ENCODE peak calls at places on chromosomes 16 and 17, in nine cellular contexts. C, H, V, Q, B, X, M, Y and P are unnamed samples. For H3K9me3, the result is how much of the 10 kb centered on the place peaks cover.

GRCh38 chr16:81035975-81036750 is 521 bp downstream of the ATMIN start:
- DNase-seq in Q (peak), C (peak), Y (peak), V (no peak), B (peak), M (peak), H (peak), X (peak), P (peak)

GRCh38 chr16:11632455-11632921 is 35.8 kb upstream of the SNN start:
- DNase-seq in C (no peak), Y (peak), X (peak), B (peak), M (peak), Q (peak), H (peak), V (peak), P (no peak)

GRCh38 chr16:66741131-66741900 is 10.1 kb downstream of the DYNC1LI2 start:
- DNase-seq in V (peak), X (peak), C (peak), H (peak), Y (peak), Q (peak), M (peak), B (peak), P (no peak)

GRCh38 chr17:76237859-76238313 is 2.4 kb downstream of the RNF157 start:
- DNase-seq in Y (no peak), X (no peak), Q (peak), C (no peak), M (no peak), H (no peak), B (no peak), V (no peak), P (no peak)

GRCh38 chr16:833411-833810 is 32.9 kb upstream of the GNG13 start:
- DNase-seq in M (no peak), B (no peak), H (no peak), Y (no peak), C (no peak), Q (no peak), V (no peak), X (no peak), P (no peak)

GRCh38 chr16:84579936-84580335 is 37.9 kb downstream of the COTL1 start:
- DNase-seq in M (no peak), Y (no peak), X (no peak), C (no peak), B (no peak), V (no peak), H (no peak), Q (no peak), P (no peak)

GRCh38 chr17:41267711-41268110 is 2.5 kb downstream of the KRTAP9-6 start:
- DNase-seq in Q (no peak), V (no peak), H (no peak), X (no peak), B (no peak), Y (no peak), C (no peak), M (no peak), P (no peak)

GRCh38 chr17:8073627-8074485 is 13.7 kb downstream of the ALOX12B start:
- DNase-seq in B (peak), Q (peak), M (peak), V (no peak), Y (peak), H (peak), X (peak), C (peak), P (peak)

GRCh38 chr17:17362531-17362930 is 59.4 kb downstream of the NT5M start:
- DNase-seq in H (peak), V (no peak), C (peak), B (no peak), Y (no peak), M (no peak), X (no peak), Q (no peak), P (no peak)

GRCh38 chr17:22251493-22251892 is 559.2 kb downstream of the KCNJ18 start:
- DNase-seq in C (no peak), B (no peak), Q (no peak), Y (no peak), M (no peak), X (no peak), V (no peak), H (no peak), P (no peak)

DNA sequence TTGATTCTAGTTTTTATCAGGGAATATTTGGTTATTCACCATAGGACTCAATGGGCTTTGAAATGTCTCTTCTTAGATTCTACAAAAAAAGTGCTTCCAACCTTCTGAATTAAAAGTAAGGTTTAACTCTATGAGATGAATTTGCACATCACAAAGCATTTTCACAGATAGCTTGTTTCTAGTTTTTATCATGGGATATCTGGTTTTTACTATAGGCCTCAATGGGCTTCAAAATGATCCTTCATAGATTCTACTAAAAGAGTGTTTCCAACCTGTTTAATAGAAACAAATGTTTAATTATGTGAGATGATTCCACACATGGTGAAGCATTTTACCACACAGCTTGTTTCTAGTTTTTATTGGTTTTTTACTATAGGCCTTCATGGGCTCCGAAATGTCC is 560.7 kb downstream of the KCNJ18 start:
- DNase-seq in B (no peak), V (no peak), H (no peak), Y (no peak), X (no peak), C (no peak), M (no peak), Q (no peak), P (no peak)
- H3K9me3 ChIP-seq in B (under half), V (under half), H (under half), Y (under half), X (under half), C (half or more), M (under half), Q (under half), P (under half)

DNA sequence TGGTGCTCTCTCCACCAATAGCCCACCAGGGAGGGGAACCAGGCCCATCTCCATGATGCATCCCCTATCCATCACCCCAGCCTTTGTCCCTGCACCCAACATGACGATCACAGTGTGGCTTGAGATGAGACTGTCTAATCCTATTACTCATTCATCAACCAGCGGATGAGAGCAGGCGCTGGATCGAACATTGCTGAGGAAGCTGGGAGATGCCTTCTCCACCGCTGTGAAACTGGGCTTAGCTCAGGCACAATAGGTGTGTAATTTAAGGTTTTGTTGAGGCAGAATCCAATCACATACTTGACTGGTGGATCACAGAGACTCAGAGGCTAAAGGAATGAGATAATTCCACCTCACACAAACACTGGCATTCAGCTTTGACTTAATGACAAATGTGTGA is 64.6 kb upstream of the IRX3 start:
- DNase-seq in Y (no peak), C (no peak), H (no peak), Q (no peak), B (no peak), M (no peak), X (no peak), V (no peak), P (no peak)
- H3K9me3 ChIP-seq in Y (under half), C (under half), H (under half), Q (under half), B (under half), M (under half), X (under half), V (under half), P (under half)

GRCh38 chr16:35447010-35447558 is 1987.7 kb downstream of the TP53TG3F start:
- DNase-seq in B (no peak), Q (no peak), X (no peak), V (no peak), M (no peak), Y (no peak), H (no peak), C (no peak), P (no peak)
- H3K9me3 ChIP-seq in B (under half), Q (under half), X (under half), V (half or more), M (under half), Y (under half), H (under half), C (half or more), P (under half)

GRCh38 chr17:74757502-74757901 is 9.1 kb downstream of the NHERF1 start:
- DNase-seq in B (no peak), Q (no peak), C (peak), H (no peak), M (no peak), Y (no peak), V (no peak), X (peak), P (no peak)
- H3K9me3 ChIP-seq in B (under half), Q (under half), C (under half), H (under half), M (under half), Y (under half), V (under half), X (under half), P (under half)

DNA sequence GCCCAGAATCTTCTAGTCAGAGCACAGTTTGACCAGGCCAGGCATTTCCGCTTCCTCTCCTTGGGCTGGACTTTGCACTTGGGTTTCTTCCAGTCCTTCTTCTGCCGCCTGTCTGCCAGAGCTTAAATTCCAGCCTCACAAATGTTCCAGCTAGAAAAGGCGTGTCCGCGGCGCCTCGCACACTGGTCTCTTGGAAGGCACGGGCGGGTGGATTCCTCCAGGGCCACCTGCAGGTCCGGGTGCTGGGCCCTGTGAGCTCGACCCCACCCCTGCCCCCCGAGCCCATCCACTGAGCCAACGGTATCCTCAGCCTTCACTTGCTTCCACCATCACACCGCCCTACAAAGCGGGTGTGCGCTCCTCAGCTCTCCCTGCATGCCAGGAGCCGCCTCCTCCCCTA is 2026.5 kb downstream of the TP53TG3F start:
- DNase-seq in M (no peak), X (no peak), C (no peak), V (no peak), Y (no peak), H (no peak), Q (no peak), B (no peak), P (no peak)
- H3K9me3 ChIP-seq in M (under half), X (under half), C (under half), V (under half), Y (under half), H (under half), Q (under half), B (under half), P (under half)

DNA sequence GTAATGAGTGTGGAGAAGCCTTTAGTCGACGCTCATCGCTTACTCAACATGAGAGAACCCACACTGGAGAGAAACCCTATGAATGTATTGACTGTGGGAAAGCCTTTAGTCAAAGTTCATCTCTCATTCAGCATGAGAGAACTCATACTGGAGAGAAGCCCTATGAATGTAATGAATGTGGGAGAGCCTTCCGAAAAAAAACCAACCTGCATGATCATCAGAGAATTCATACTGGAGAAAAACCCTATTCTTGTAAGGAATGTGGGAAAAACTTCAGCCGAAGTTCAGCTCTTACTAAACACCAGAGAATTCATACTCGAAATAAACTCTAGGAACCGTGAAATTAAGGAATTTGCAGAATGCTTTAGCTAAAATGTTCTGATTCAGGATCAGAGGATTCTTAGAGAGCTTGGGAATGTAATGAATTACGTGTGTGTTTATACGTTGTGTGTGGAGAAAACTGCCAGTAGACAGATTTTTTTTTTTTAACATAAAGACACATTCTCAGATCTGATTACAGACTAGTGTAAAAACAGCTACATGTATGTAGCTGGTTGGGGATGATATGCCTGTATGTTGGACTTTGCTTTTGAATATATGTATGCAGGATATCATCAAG is 25.4 kb downstream of the ZFP90 start:
- DNase-seq in H (no peak), B (no peak), V (no peak), C (no peak), X (no peak), Q (peak), M (no peak), Y (no peak), P (no peak)
- H3K9me3 ChIP-seq in H (half or more), B (half or more), V (half or more), C (half or more), X (under half), Q (under half), M (under half), Y (half or more), P (under half)